ENCODE peak calls at places on chromosome 6, in five cellular contexts. O is heart right ventricle; Y is A549; P is OCI-LY7; S is CD4-positive, alpha-beta T cell. T is an unnamed sample. For H3K9me3, the result is how much of the 10 kb centered on the place peaks cover.

GRCh38 chr6:88574666-88575065 is 388.8 kb downstream of the RNGTT start:
- DNase-seq in Y (no peak), S (no peak), P (no peak), O (no peak), T (no peak)

GRCh38 chr6:41917528-41917927 is 3.4 kb downstream of the MED20 start:
- DNase-seq in Y (peak), P (no peak), O (no peak), S (no peak), T (peak)

GRCh38 chr6:158698876-158699440 is 49.1 kb downstream of the SYTL3 start:
- DNase-seq in Y (no peak), S (no peak), O (no peak), P (no peak), T (no peak)

GRCh38 chr6:11616200-11616611 is 78.7 kb downstream of the TMEM170B start:
- DNase-seq in P (no peak), S (no peak), Y (no peak), O (no peak), T (peak)

GRCh38 chr6:43181942-43182860 is at the start of gene CUL9:
- DNase-seq in S (peak), P (peak), Y (peak), O (peak), T (no peak)

GRCh38 chr6:166351715-166352285 is 9.5 kb upstream of the SFT2D1 start:
- DNase-seq in O (no peak), P (peak), S (no peak), Y (no peak), T (no peak)

GRCh38 chr6:148580442-148580841 is 166.4 kb upstream of the UST start:
- DNase-seq in S (no peak), Y (no peak), O (no peak), P (no peak), T (no peak)

GRCh38 chr6:41155132-41155805 is 1.1 kb upstream of the TREML1 start:
- DNase-seq in S (no peak), P (no peak), O (no peak), Y (no peak), T (no peak)

GRCh38 chr6:152595507-152595906 is 41.7 kb downstream of the SYNE1 start:
- DNase-seq in S (no peak), O (no peak), Y (no peak), P (peak), T (no peak)

GRCh38 chr6:60687085-60687484 is 1598.9 kb downstream of the KHDRBS2 start:
- DNase-seq in Y (no peak), P (no peak), O (no peak), S (no peak), T (no peak)
- H3K9me3 ChIP-seq in Y (under half), P (under half), O (under half), S (under half), T (under half)

GRCh38 chr6:142886431-142887170 is 58.4 kb downstream of the HIVEP2 start:
- DNase-seq in S (no peak), P (peak), Y (no peak), O (no peak), T (no peak)
- TF ChIP-seq CTCF in S (peak), P (peak), Y (peak), O (peak), T (peak)

DNA sequence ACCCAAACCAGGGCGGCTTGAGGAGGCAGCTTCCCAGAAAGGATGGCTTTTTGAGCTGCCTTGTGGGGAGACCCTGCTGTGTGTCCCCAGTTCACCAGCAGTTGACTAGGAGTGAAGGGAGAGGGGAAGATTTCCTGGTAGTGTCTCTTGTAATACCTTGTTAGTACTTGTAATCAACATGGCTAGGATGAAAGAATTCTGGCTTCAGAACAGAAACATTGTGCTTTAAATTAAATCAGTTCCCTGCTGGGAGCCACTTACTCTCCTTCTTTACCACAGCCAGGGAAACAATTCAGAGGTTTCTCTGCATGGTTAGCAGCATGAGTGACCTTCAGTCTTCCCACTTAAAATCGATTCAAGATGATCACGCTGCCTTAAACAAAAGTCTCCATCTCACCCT is 525.4 kb upstream of the ID4 start:
- DNase-seq in O (no peak), P (no peak), Y (no peak), S (no peak), T (no peak)
- H3K9me3 ChIP-seq in O (under half), P (under half), Y (under half), S (under half), T (under half)

GRCh38 chr6:96467814-96468213 is 53.8 kb upstream of the UFL1 start:
- DNase-seq in S (no peak), P (no peak), O (no peak), Y (no peak), T (no peak)

GRCh38 chr6:96469312-96469711 is 52.3 kb upstream of the UFL1 start:
- DNase-seq in O (no peak), S (no peak), Y (no peak), P (no peak), T (no peak)

GRCh38 chr6:96468281-96468680 is 53.3 kb upstream of the UFL1 start:
- DNase-seq in Y (no peak), O (no peak), S (no peak), P (no peak), T (no peak)

GRCh38 chr6:96470296-96470695 is 51.3 kb upstream of the UFL1 start:
- DNase-seq in P (no peak), S (no peak), Y (no peak), O (no peak), T (no peak)

GRCh38 chr6:96468681-96469224 is 52.9 kb upstream of the UFL1 start:
- DNase-seq in Y (no peak), O (no peak), S (no peak), P (peak), T (no peak)
- TF ChIP-seq CTCF in Y (peak), O (peak), S (peak), P (peak), T (no peak)

GRCh38 chr6:168018664-168019063 is 21.2 kb downstream of the KIF25 start:
- DNase-seq in S (no peak), Y (no peak), O (no peak), P (no peak), T (no peak)

GRCh38 chr6:168017629-168018028 is 20.2 kb downstream of the KIF25 start:
- DNase-seq in P (no peak), S (no peak), O (no peak), Y (no peak), T (no peak)

GRCh38 chr6:168015492-168016175 is 18.2 kb downstream of the KIF25 start:
- DNase-seq in Y (no peak), S (no peak), O (no peak), P (no peak), T (no peak)

GRCh38 chr6:168016176-168016620 is 18.7 kb downstream of the KIF25 start:
- DNase-seq in Y (no peak), P (no peak), O (no peak), S (no peak), T (no peak)

GRCh38 chr6:168016756-168017525 is 19.5 kb downstream of the KIF25 start:
- DNase-seq in O (no peak), P (no peak), S (no peak), Y (no peak), T (no peak)
- H3K9me3 ChIP-seq in O (under half), P (under half), S (under half), Y (under half), T (under half)